ENCODE peak calls at places on chromosomes 1 and 21, in seven cellular contexts. D, C, V, N, T, H and G are unnamed samples.

GRCh38 chr1:181112071-181112929 is 23.8 kb downstream of the IER5 start:
- DNase-seq in T (no peak), N (peak; percentile 70), H (peak; percentile 88), D (no peak), V (peak; percentile 67), C (peak; percentile 84), G (no peak)

GRCh38 chr21:35529141-35529863 is 480.2 kb upstream of the RUNX1 start:
- DNase-seq in N (no peak), H (no peak), T (no peak), C (no peak), V (no peak), D (no peak), G (no peak)

GRCh38 chr1:162192323-162192678 is 122.8 kb downstream of the NOS1AP start:
- DNase-seq in V (no peak), T (no peak), D (no peak), C (no peak), H (no peak), N (no peak), G (no peak)

GRCh38 chr1:6011161-6011945 is 19.1 kb upstream of the NPHP4 start:
- DNase-seq in N (no peak), D (no peak), T (no peak), H (peak; percentile 62), C (no peak), V (no peak), G (peak; percentile 68)

GRCh38 chr1:238955934-238956333 is 430.4 kb upstream of the CHRM3 start:
- DNase-seq in H (no peak), V (no peak), N (no peak), T (no peak), C (no peak), D (no peak), G (no peak)

GRCh38 chr1:231699769-231700168 is 73.2 kb downstream of the DISC1 start:
- DNase-seq in H (no peak), C (no peak), T (no peak), V (no peak), N (no peak), D (no peak), G (no peak)

GRCh38 chr1:168452329-168452728 is 91.5 kb downstream of the XCL2 start:
- DNase-seq in D (no peak), C (no peak), H (no peak), N (no peak), T (no peak), V (no peak), G (no peak)

GRCh38 chr1:44089371-44090070 is 29.1 kb upstream of the KLF17 start:
- DNase-seq in H (no peak), N (peak; percentile 48), D (no peak), T (no peak), V (no peak), C (no peak), G (no peak)

GRCh38 chr1:59225594-59225993 is 71.3 kb upstream of the FGGY start:
- DNase-seq in V (no peak), D (no peak), H (no peak), N (no peak), T (no peak), C (no peak), G (no peak)

GRCh38 chr1:231020139-231020601 is 19.9 kb downstream of the FAM89A start:
- DNase-seq in C (no peak), N (peak; percentile 25), H (no peak), V (no peak), T (no peak), D (no peak), G (no peak)

GRCh38 chr1:24362982-24363614 is 43.9 kb downstream of the GRHL3 start:
- DNase-seq in C (no peak), N (no peak), D (no peak), H (no peak), T (no peak), V (no peak), G (no peak)

GRCh38 chr1:93358293-93358692 is 12.6 kb downstream of the DR1 start:
- DNase-seq in N (no peak), C (no peak), T (no peak), V (no peak), D (no peak), H (no peak), G (no peak)

GRCh38 chr21:26683996-26684395 is 110.9 kb upstream of the CYYR1 start:
- DNase-seq in D (no peak), T (no peak), V (no peak), H (no peak), C (no peak), N (no peak), G (no peak)

GRCh38 chr1:191152776-191153175 is 675.1 kb upstream of the BRINP3 start:
- DNase-seq in H (no peak), T (no peak), V (no peak), N (no peak), C (no peak), D (no peak), G (no peak)

GRCh38 chr1:179175011-179175934 is 54.2 kb downstream of the ABL2 start:
- DNase-seq in T (no peak), H (no peak), C (no peak), D (peak; percentile 61), N (no peak), V (no peak), G (no peak)

GRCh38 chr1:160681067-160681890 is 30.3 kb downstream of the CD48 start:
- DNase-seq in D (no peak), V (peak; percentile 48), T (peak; percentile 72), N (peak; percentile 39), C (peak; percentile 21), H (peak; percentile 88), G (peak; percentile 94)

GRCh38 chr1:70487910-70488665 is 77.0 kb downstream of the CTH start:
- DNase-seq in D (no peak), H (no peak), V (no peak), T (peak; percentile 71), N (no peak), C (peak; percentile 25), G (no peak)

GRCh38 chr1:45013551-45014209 is 1.6 kb downstream of the UROD start:
- DNase-seq in N (no peak), H (no peak), V (no peak), C (no peak), T (no peak), D (no peak), G (no peak)

GRCh38 chr1:79069828-79070227 is 63.3 kb upstream of the ADGRL4 start:
- DNase-seq in T (no peak), D (no peak), V (no peak), H (no peak), N (no peak), C (no peak), G (no peak)

GRCh38 chr1:202834771-202835547 is 24.2 kb downstream of the PCAT6 start:
- DNase-seq in C (no peak), H (no peak), T (no peak), V (no peak), D (no peak), N (no peak), G (no peak)

GRCh38 chr21:42430570-42430969 is 26.9 kb downstream of the UBASH3A start:
- DNase-seq in C (no peak), D (no peak), V (no peak), N (no peak), H (no peak), T (no peak), G (no peak)

GRCh38 chr1:18373882-18374493 is 106.7 kb upstream of the KLHDC7A start:
- DNase-seq in N (no peak), H (no peak), C (no peak), D (no peak), V (no peak), T (peak; percentile 73), G (no peak)

GRCh38 chr21:35036521-35037383 is 12.3 kb downstream of the RUNX1 start:
- DNase-seq in V (no peak), T (no peak), N (no peak), C (no peak), D (no peak), H (no peak), G (no peak)

GRCh38 chr1:55000110-55000815 is 1.5 kb downstream of the BSND start:
- DNase-seq in T (no peak), C (no peak), V (no peak), D (no peak), N (no peak), H (no peak), G (no peak)

GRCh38 chr21:39388038-39388810 is 39.3 kb upstream of the HMGN1 start:
- DNase-seq in N (peak; percentile 15), H (peak; percentile 98), V (peak; percentile 93), D (peak; percentile 66), T (peak; percentile 92), C (peak; percentile 92), G (peak; percentile 99)

GRCh38 chr21:33948096-33948950 is 32.7 kb upstream of the ATP5PO start:
- DNase-seq in N (peak; percentile 95), H (peak; percentile 81), V (peak; percentile 31), C (peak; percentile 56), D (peak; percentile 86), T (peak; percentile 39), G (peak; percentile 90)

GRCh38 chr1:201640624-201641023 is 101.7 kb downstream of the NAV1 start:
- DNase-seq in T (no peak), V (peak; percentile 72), C (no peak), D (no peak), H (no peak), N (no peak), G (no peak)

GRCh38 chr1:8238141-8239038 is 79.5 kb upstream of the SLC45A1 start:
- DNase-seq in D (no peak), H (no peak), N (peak; percentile 81), V (no peak), T (no peak), C (no peak), G (peak; percentile 16)

GRCh38 chr1:232792949-232793348 is 12.3 kb upstream of the MAP10 start:
- DNase-seq in C (no peak), T (no peak), N (no peak), V (no peak), H (no peak), D (no peak), G (no peak)

GRCh38 chr1:90550616-90551406 is 166.3 kb downstream of the BARHL2 start:
- DNase-seq in H (no peak), D (no peak), N (no peak), T (peak; percentile 30), V (no peak), C (no peak), G (no peak)

GRCh38 chr1:66243548-66244130 is 290.3 kb upstream of the SGIP1 start:
- DNase-seq in D (no peak), V (no peak), N (no peak), C (no peak), T (no peak), H (no peak), G (no peak)